ENCODE peak calls at places on chromosome 2, in eight cellular contexts. One of them, this sample, is unnamed.
A peak's percentile ranks its signal among the peaks of the same experiment; 100 is the strongest.

GRCh38 chr2:207540431-207540830 is 10.7 kb downstream of the CREB1 start:
- DNase-seq in Right ventricle myocardium superior: no peak
- DNase-seq in IMR-90: no peak
- DNase-seq in HS-27A: no peak
- DNase-seq in stimulated activated CD4-positive, alpha-beta T cell treated with anti-CD3 and anti-CD28 coated beads, Interleukin-2, amount 100 ng/mL, for 24 hours: no peak
- DNase-seq in ACHN: no peak
- DNase-seq in brain microvascular endothelial cell: no peak
- DNase-seq in aorta: no peak
- DNase-seq in this sample: no peak

GRCh38 chr2:143652692-143653091 is 523.5 kb downstream of the ARHGAP15 start:
- DNase-seq in IMR-90: no peak
- DNase-seq in ACHN: no peak
- DNase-seq in aorta: no peak
- DNase-seq in Right ventricle myocardium superior: no peak
- DNase-seq in HS-27A: no peak
- DNase-seq in stimulated activated CD4-positive, alpha-beta T cell treated with anti-CD3 and anti-CD28 coated beads, Interleukin-2, amount 100 ng/mL, for 24 hours: no peak
- DNase-seq in brain microvascular endothelial cell: no peak
- DNase-seq in this sample: no peak

GRCh38 chr2:235170016-235170415 is 218.2 kb downstream of the SH3BP4 start:
- DNase-seq in brain microvascular endothelial cell: peak; percentile 44
- DNase-seq in Right ventricle myocardium superior: no peak
- DNase-seq in IMR-90: peak; percentile 43
- DNase-seq in stimulated activated CD4-positive, alpha-beta T cell treated with anti-CD3 and anti-CD28 coated beads, Interleukin-2, amount 100 ng/mL, for 24 hours: no peak
- DNase-seq in aorta: no peak
- DNase-seq in HS-27A: no peak
- DNase-seq in ACHN: peak; percentile 33
- DNase-seq in this sample: peak; percentile 91

GRCh38 chr2:218284106-218284811 is 8.0 kb downstream of the TMBIM1 start:
- DNase-seq in HS-27A: no peak
- DNase-seq in aorta: peak; percentile 79
- DNase-seq in IMR-90: peak; percentile 80
- DNase-seq in stimulated activated CD4-positive, alpha-beta T cell treated with anti-CD3 and anti-CD28 coated beads, Interleukin-2, amount 100 ng/mL, for 24 hours: peak; percentile 65
- DNase-seq in Right ventricle myocardium superior: peak; percentile 63
- DNase-seq in ACHN: peak; percentile 56
- DNase-seq in brain microvascular endothelial cell: peak; percentile 83
- DNase-seq in this sample: peak; percentile 81

GRCh38 chr2:3738454-3738853 is 35.1 kb downstream of the DCDC2C start:
- DNase-seq in stimulated activated CD4-positive, alpha-beta T cell treated with anti-CD3 and anti-CD28 coated beads, Interleukin-2, amount 100 ng/mL, for 24 hours: peak; percentile 27
- DNase-seq in Right ventricle myocardium superior: no peak
- DNase-seq in HS-27A: no peak
- DNase-seq in aorta: no peak
- DNase-seq in ACHN: peak; percentile 69
- DNase-seq in IMR-90: peak; percentile 54
- DNase-seq in brain microvascular endothelial cell: peak; percentile 64
- DNase-seq in this sample: no peak

GRCh38 chr2:190088917-190089316 is 26.4 kb upstream of the MSTN start:
- DNase-seq in aorta: no peak
- DNase-seq in HS-27A: peak; percentile 30
- DNase-seq in IMR-90: peak; percentile 71
- DNase-seq in ACHN: peak; percentile 79
- DNase-seq in stimulated activated CD4-positive, alpha-beta T cell treated with anti-CD3 and anti-CD28 coated beads, Interleukin-2, amount 100 ng/mL, for 24 hours: peak; percentile 39
- DNase-seq in Right ventricle myocardium superior: no peak
- DNase-seq in brain microvascular endothelial cell: peak; percentile 67
- DNase-seq in this sample: peak; percentile 57

GRCh38 chr2:72115361-72116080 is 32.1 kb downstream of the CYP26B1 start:
- DNase-seq in ACHN: peak; percentile 91
- DNase-seq in Right ventricle myocardium superior: peak; percentile 62
- DNase-seq in IMR-90: peak; percentile 73
- DNase-seq in HS-27A: peak; percentile 76
- DNase-seq in stimulated activated CD4-positive, alpha-beta T cell treated with anti-CD3 and anti-CD28 coated beads, Interleukin-2, amount 100 ng/mL, for 24 hours: no peak
- DNase-seq in aorta: peak; percentile 91
- DNase-seq in brain microvascular endothelial cell: peak; percentile 91
- DNase-seq in this sample: peak; percentile 92

GRCh38 chr2:135226961-135227360 is 174.9 kb downstream of the RAB3GAP1 start:
- DNase-seq in IMR-90: peak; percentile 60
- DNase-seq in HS-27A: no peak
- DNase-seq in brain microvascular endothelial cell: no peak
- DNase-seq in ACHN: no peak
- DNase-seq in stimulated activated CD4-positive, alpha-beta T cell treated with anti-CD3 and anti-CD28 coated beads, Interleukin-2, amount 100 ng/mL, for 24 hours: no peak
- DNase-seq in Right ventricle myocardium superior: no peak
- DNase-seq in aorta: no peak
- DNase-seq in this sample: no peak

GRCh38 chr2:17752281-17752680 is 1.3 kb downstream of the SMC6 start:
- DNase-seq in ACHN: no peak
- DNase-seq in IMR-90: no peak
- DNase-seq in stimulated activated CD4-positive, alpha-beta T cell treated with anti-CD3 and anti-CD28 coated beads, Interleukin-2, amount 100 ng/mL, for 24 hours: no peak
- DNase-seq in brain microvascular endothelial cell: no peak
- DNase-seq in HS-27A: no peak
- DNase-seq in aorta: no peak
- DNase-seq in Right ventricle myocardium superior: no peak
- DNase-seq in this sample: no peak

GRCh38 chr2:224407241-224407680 is 5.4 kb upstream of the FAM124B start:
- DNase-seq in brain microvascular endothelial cell: no peak
- DNase-seq in stimulated activated CD4-positive, alpha-beta T cell treated with anti-CD3 and anti-CD28 coated beads, Interleukin-2, amount 100 ng/mL, for 24 hours: no peak
- DNase-seq in Right ventricle myocardium superior: no peak
- DNase-seq in HS-27A: no peak
- DNase-seq in ACHN: no peak
- DNase-seq in aorta: no peak
- DNase-seq in IMR-90: no peak
- DNase-seq in this sample: no peak

GRCh38 chr2:68157002-68157401 is 686 bp upstream of the PNO1 start:
- DNase-seq in HS-27A: no peak
- DNase-seq in ACHN: peak; percentile 50
- DNase-seq in brain microvascular endothelial cell: peak; percentile 27
- DNase-seq in Right ventricle myocardium superior: peak; percentile 58
- DNase-seq in stimulated activated CD4-positive, alpha-beta T cell treated with anti-CD3 and anti-CD28 coated beads, Interleukin-2, amount 100 ng/mL, for 24 hours: no peak
- DNase-seq in aorta: peak; percentile 64
- DNase-seq in IMR-90: peak; percentile 16
- DNase-seq in this sample: peak; percentile 14

GRCh38 chr2:62084823-62085222 is 111.1 kb upstream of the B3GNT2 start:
- DNase-seq in aorta: no peak
- DNase-seq in stimulated activated CD4-positive, alpha-beta T cell treated with anti-CD3 and anti-CD28 coated beads, Interleukin-2, amount 100 ng/mL, for 24 hours: no peak
- DNase-seq in brain microvascular endothelial cell: no peak
- DNase-seq in Right ventricle myocardium superior: no peak
- DNase-seq in IMR-90: no peak
- DNase-seq in ACHN: no peak
- DNase-seq in HS-27A: no peak
- DNase-seq in this sample: no peak

This sample was measured in RCC 7860.